ENCODE peak calls at places on chromosomes 5 and 9, in five cellular contexts. One of them, this sample, is unnamed.

GRCh38 chr9:75169623-75170022 is 81.3 kb downstream of the OSTF1 start:
- DNase-seq in stimulated activated CD8-positive, alpha-beta memory T cell treated with anti-CD3 and anti-CD28 coated beads, Interleukin-4, amount 100 ng/mL, for 24 hours: no peak
- DNase-seq in NCI-H187: no peak
- DNase-seq in RWPE1: peak; percentile 45
- DNase-seq in M059J: peak; percentile 77
- DNase-seq in this sample: no peak

GRCh38 chr9:131334568-131335105 is 45.1 kb downstream of the PLPP7 start:
- DNase-seq in stimulated activated CD8-positive, alpha-beta memory T cell treated with anti-CD3 and anti-CD28 coated beads, Interleukin-4, amount 100 ng/mL, for 24 hours: no peak
- DNase-seq in NCI-H187: no peak
- DNase-seq in RWPE1: no peak
- DNase-seq in M059J: no peak
- DNase-seq in this sample: no peak

GRCh38 chr5:77841616-77842015 is 65.5 kb upstream of the TBCA start:
- DNase-seq in NCI-H187: no peak
- DNase-seq in RWPE1: no peak
- DNase-seq in stimulated activated CD8-positive, alpha-beta memory T cell treated with anti-CD3 and anti-CD28 coated beads, Interleukin-4, amount 100 ng/mL, for 24 hours: no peak
- DNase-seq in M059J: no peak
- DNase-seq in this sample: no peak

GRCh38 chr9:68739631-68740174 is 34.7 kb downstream of the PIP5K1B start:
- DNase-seq in M059J: no peak
- DNase-seq in RWPE1: no peak
- DNase-seq in NCI-H187: no peak
- DNase-seq in stimulated activated CD8-positive, alpha-beta memory T cell treated with anti-CD3 and anti-CD28 coated beads, Interleukin-4, amount 100 ng/mL, for 24 hours: no peak
- DNase-seq in this sample: no peak

GRCh38 chr9:36041491-36041890 is 4.8 kb downstream of the RECK start:
- DNase-seq in stimulated activated CD8-positive, alpha-beta memory T cell treated with anti-CD3 and anti-CD28 coated beads, Interleukin-4, amount 100 ng/mL, for 24 hours: no peak
- DNase-seq in RWPE1: no peak
- DNase-seq in NCI-H187: no peak
- DNase-seq in M059J: no peak
- DNase-seq in this sample: no peak

GRCh38 chr9:108850293-108850897 is 5.4 kb downstream of the ACTL7B start:
- DNase-seq in M059J: peak; percentile 43
- DNase-seq in RWPE1: peak; percentile 77
- DNase-seq in NCI-H187: no peak
- DNase-seq in stimulated activated CD8-positive, alpha-beta memory T cell treated with anti-CD3 and anti-CD28 coated beads, Interleukin-4, amount 100 ng/mL, for 24 hours: no peak
- DNase-seq in this sample: no peak

GRCh38 chr5:39599721-39600431 is 175.1 kb upstream of the DAB2 start:
- DNase-seq in stimulated activated CD8-positive, alpha-beta memory T cell treated with anti-CD3 and anti-CD28 coated beads, Interleukin-4, amount 100 ng/mL, for 24 hours: no peak
- DNase-seq in RWPE1: peak; percentile 20
- DNase-seq in M059J: peak; percentile 46
- DNase-seq in NCI-H187: no peak
- DNase-seq in this sample: no peak

GRCh38 chr5:158422653-158423505 is 563.9 kb upstream of the CLINT1 start:
- DNase-seq in NCI-H187: no peak
- DNase-seq in M059J: no peak
- DNase-seq in RWPE1: no peak
- DNase-seq in stimulated activated CD8-positive, alpha-beta memory T cell treated with anti-CD3 and anti-CD28 coated beads, Interleukin-4, amount 100 ng/mL, for 24 hours: no peak
- DNase-seq in this sample: no peak

GRCh38 chr9:131562032-131562959 is 17.0 kb downstream of the PRRT1B start:
- DNase-seq in NCI-H187: no peak
- DNase-seq in M059J: peak; percentile 61
- DNase-seq in RWPE1: peak; percentile 74
- DNase-seq in stimulated activated CD8-positive, alpha-beta memory T cell treated with anti-CD3 and anti-CD28 coated beads, Interleukin-4, amount 100 ng/mL, for 24 hours: no peak
- DNase-seq in this sample: no peak

GRCh38 chr5:124952566-124952965 is 206.1 kb upstream of the ZNF608 start:
- DNase-seq in M059J: no peak
- DNase-seq in NCI-H187: no peak
- DNase-seq in RWPE1: no peak
- DNase-seq in stimulated activated CD8-positive, alpha-beta memory T cell treated with anti-CD3 and anti-CD28 coated beads, Interleukin-4, amount 100 ng/mL, for 24 hours: no peak
- DNase-seq in this sample: no peak

GRCh38 chr9:136394312-136395305 is 5.4 kb downstream of the SNAPC4 start:
- DNase-seq in M059J: no peak
- DNase-seq in NCI-H187: no peak
- DNase-seq in stimulated activated CD8-positive, alpha-beta memory T cell treated with anti-CD3 and anti-CD28 coated beads, Interleukin-4, amount 100 ng/mL, for 24 hours: no peak
- DNase-seq in RWPE1: no peak
- DNase-seq in this sample: no peak

GRCh38 chr9:109806506-109807115 is 26.6 kb downstream of the PALM2AKAP2 start:
- DNase-seq in RWPE1: no peak
- DNase-seq in M059J: peak; percentile 59
- DNase-seq in stimulated activated CD8-positive, alpha-beta memory T cell treated with anti-CD3 and anti-CD28 coated beads, Interleukin-4, amount 100 ng/mL, for 24 hours: no peak
- DNase-seq in NCI-H187: no peak
- DNase-seq in this sample: no peak

GRCh38 chr9:79611091-79611614 is 39.4 kb downstream of the TLE4 start:
- DNase-seq in stimulated activated CD8-positive, alpha-beta memory T cell treated with anti-CD3 and anti-CD28 coated beads, Interleukin-4, amount 100 ng/mL, for 24 hours: no peak
- DNase-seq in NCI-H187: no peak
- DNase-seq in M059J: peak; percentile 97
- DNase-seq in RWPE1: no peak
- DNase-seq in this sample: no peak

GRCh38 chr5:10600629-10601245 is 36.9 kb downstream of the ANKRD33B start:
- DNase-seq in RWPE1: peak; percentile 45
- DNase-seq in stimulated activated CD8-positive, alpha-beta memory T cell treated with anti-CD3 and anti-CD28 coated beads, Interleukin-4, amount 100 ng/mL, for 24 hours: no peak
- DNase-seq in NCI-H187: no peak
- DNase-seq in M059J: peak; percentile 41
- DNase-seq in this sample: no peak

GRCh38 chr9:131469369-131469768 is 33.3 kb upstream of the POMT1 start:
- DNase-seq in M059J: no peak
- DNase-seq in RWPE1: no peak
- DNase-seq in NCI-H187: no peak
- DNase-seq in stimulated activated CD8-positive, alpha-beta memory T cell treated with anti-CD3 and anti-CD28 coated beads, Interleukin-4, amount 100 ng/mL, for 24 hours: no peak
- DNase-seq in this sample: no peak

GRCh38 chr5:123391009-123391408 is 32.2 kb downstream of the CEP120 start:
- DNase-seq in M059J: no peak
- DNase-seq in NCI-H187: no peak
- DNase-seq in stimulated activated CD8-positive, alpha-beta memory T cell treated with anti-CD3 and anti-CD28 coated beads, Interleukin-4, amount 100 ng/mL, for 24 hours: no peak
- DNase-seq in RWPE1: no peak
- DNase-seq in this sample: no peak

GRCh38 chr5:174520420-174521396 is 203.7 kb upstream of the MSX2 start:
- DNase-seq in NCI-H187: no peak
- DNase-seq in M059J: no peak
- DNase-seq in RWPE1: peak; percentile 54
- DNase-seq in stimulated activated CD8-positive, alpha-beta memory T cell treated with anti-CD3 and anti-CD28 coated beads, Interleukin-4, amount 100 ng/mL, for 24 hours: no peak
- DNase-seq in this sample: no peak